ENCODE peak calls at places on chromosomes 2 and 18, in seven cellular contexts. C is PC-3; Q is activated CD4-positive, alpha-beta T cell treated with anti-CD3 and anti-CD28 coated beads, Interleukin-2, amount 10 ng/mL, durations not matched to agents 7 days and 5 days; X is mammary epithelial cell; A is GM20000; D is T-helper 1 cell; G is stimulated activated CD8-positive, alpha-beta memory T cell treated with anti-CD3 and anti-CD28 coated beads, Interleukin-2, amount 100 ng/mL, for 48 hours. K is an unnamed sample.

GRCh38 chr2:172864182-172864581 is 128.5 kb downstream of the RAPGEF4 start:
- DNase-seq in C (peak; percentile 72), Q (peak; percentile 43), X (no peak), A (peak; percentile 41), D (no peak), G (no peak), K (peak; percentile 52)

GRCh38 chr2:64140665-64141064 is 3.6 kb downstream of the PELI1 start:
- DNase-seq in C (no peak), Q (no peak), X (no peak), A (no peak), D (no peak), G (no peak), K (peak; percentile 20)

GRCh38 chr2:218419630-218420216 is 800 bp downstream of the VIL1 start:
- DNase-seq in C (no peak), Q (no peak), X (no peak), A (no peak), D (no peak), G (no peak), K (no peak)

GRCh38 chr18:79938196-79938595 is 13.3 kb downstream of the SLC66A2 start:
- DNase-seq in C (no peak), Q (no peak), X (no peak), A (no peak), D (no peak), G (no peak), K (no peak)

GRCh38 chr2:146927080-146927714 is 917.6 kb upstream of the ACVR2A start:
- DNase-seq in C (peak; percentile 73), Q (no peak), X (peak; percentile 59), A (peak; percentile 9), D (no peak), G (no peak), K (peak; percentile 1)

GRCh38 chr18:55786651-55787272 is 198.8 kb upstream of the TCF4 start:
- DNase-seq in C (no peak), Q (no peak), X (no peak), A (no peak), D (no peak), G (no peak), K (peak; percentile 15)

GRCh38 chr2:231900975-231901374 is 25.2 kb downstream of the NPPC start:
- DNase-seq in C (no peak), Q (no peak), X (no peak), A (no peak), D (no peak), G (no peak), K (no peak)

GRCh38 chr2:135791418-135792190 is 45.4 kb downstream of the LCT start:
- DNase-seq in C (peak; percentile 29), Q (no peak), X (peak; percentile 22), A (no peak), D (no peak), G (no peak), K (no peak)

GRCh38 chr2:176682278-176682677 is 413.0 kb downstream of the MTX2 start:
- DNase-seq in C (no peak), Q (no peak), X (no peak), A (no peak), D (no peak), G (no peak), K (no peak)

GRCh38 chr2:8676915-8677645 is 4.8 kb upstream of the ID2 start:
- DNase-seq in C (peak; percentile 38), Q (no peak), X (no peak), A (no peak), D (no peak), G (no peak), K (peak; percentile 64)